ENCODE peak calls at places on chromosome 19, in six cellular contexts. A, O, R, L, K and U are unnamed samples.

GRCh38 chr19:3987619-3988371 is 2.5 kb upstream of the EEF2 start:
- DNase-seq in A (peak; percentile 76), O (peak; percentile 87), R (peak; percentile 90), L (peak; percentile 93), K (peak; percentile 94), U (peak; percentile 89)

GRCh38 chr19:21328402-21328801 is 808 bp downstream of the ZNF708 start:
- DNase-seq in A (no peak), O (no peak), R (peak; percentile 23), L (no peak), K (no peak), U (no peak)

GRCh38 chr19:11164879-11165406 is 9.4 kb upstream of the SPC24 start:
- DNase-seq in A (peak; percentile 61), O (peak; percentile 85), R (no peak), L (peak; percentile 65), K (peak; percentile 56), U (no peak)

GRCh38 chr19:44887648-44888047 is 3.4 kb upstream of the TOMM40 start:
- DNase-seq in A (no peak), O (no peak), R (no peak), L (no peak), K (no peak), U (no peak)

GRCh38 chr19:35879770-35880317 is 11.5 kb downstream of the APLP1 start:
- DNase-seq in A (peak; percentile 89), O (peak; percentile 92), R (peak; percentile 68), L (peak; percentile 89), K (peak; percentile 93), U (peak; percentile 81)

GRCh38 chr19:10677796-10678195 is 23.4 kb upstream of the QTRT1 start:
- DNase-seq in A (no peak), O (no peak), R (no peak), L (peak; percentile 82), K (no peak), U (no peak)

GRCh38 chr19:47035127-47035494 is 13.3 kb downstream of the TMEM160 start:
- DNase-seq in A (no peak), O (no peak), R (no peak), L (no peak), K (no peak), U (peak; percentile 11)

GRCh38 chr19:46913852-46914430 is 53.1 kb downstream of the ARHGAP35 start:
- DNase-seq in A (peak; percentile 49), O (no peak), R (peak; percentile 37), L (no peak), K (no peak), U (peak; percentile 27)

GRCh38 chr19:3365447-3366103 is 808 bp upstream of the NFIC start:
- DNase-seq in A (peak; percentile 66), O (peak; percentile 78), R (no peak), L (peak; percentile 67), K (peak; percentile 82), U (no peak)

GRCh38 chr19:44807652-44808462 is 1.0 kb upstream of the BCAM start:
- DNase-seq in A (peak; percentile 34), O (no peak), R (no peak), L (peak; percentile 59), K (peak; percentile 80), U (peak; percentile 19)

GRCh38 chr19:41709951-41710645 is 1.7 kb downstream of the CEACAM5 start:
- DNase-seq in A (no peak), O (no peak), R (no peak), L (peak; percentile 19), K (no peak), U (no peak)

GRCh38 chr19:10583021-10583776 is 3.9 kb downstream of the AP1M2 start:
- DNase-seq in A (no peak), O (no peak), R (no peak), L (no peak), K (no peak), U (no peak)

GRCh38 chr19:4737955-4738580 is 14.4 kb upstream of the DPP9 start:
- DNase-seq in A (no peak), O (no peak), R (no peak), L (no peak), K (no peak), U (no peak)

GRCh38 chr19:7921955-7922840 is 2.1 kb downstream of the SNAPC2 start:
- DNase-seq in A (no peak), O (peak; percentile 21), R (no peak), L (no peak), K (peak; percentile 49), U (no peak)

GRCh38 chr19:7507884-7508283 is 8.0 kb upstream of the ZNF358 start:
- DNase-seq in A (peak; percentile 80), O (peak; percentile 83), R (no peak), L (peak; percentile 80), K (peak; percentile 87), U (peak; percentile 77)

GRCh38 chr19:45526143-45526542 is 18.9 kb downstream of the VASP start:
- DNase-seq in A (peak; percentile 55), O (peak; percentile 71), R (no peak), L (peak; percentile 70), K (peak; percentile 73), U (peak; percentile 80)

GRCh38 chr19:40357655-40358054 is 9.2 kb downstream of the PLD3 start:
- DNase-seq in A (peak; percentile 54), O (no peak), R (no peak), L (no peak), K (no peak), U (no peak)

GRCh38 chr19:13275016-13275722 is 125.0 kb downstream of the IER2 start:
- DNase-seq in A (no peak), O (no peak), R (peak; percentile 22), L (no peak), K (no peak), U (no peak)

GRCh38 chr19:1066748-1067340 is at the start of gene ARHGAP45:
- DNase-seq in A (no peak), O (peak; percentile 43), R (peak; percentile 88), L (peak; percentile 60), K (peak; percentile 75), U (peak; percentile 51)

GRCh38 chr19:1068111-1069001 is 1.4 kb downstream of the ARHGAP45 start:
- DNase-seq in A (no peak), O (peak; percentile 42), R (peak; percentile 74), L (no peak), K (peak; percentile 76), U (no peak)

GRCh38 chr19:1069009-1069779 is 2.2 kb downstream of the ARHGAP45 start:
- DNase-seq in A (no peak), O (peak; percentile 67), R (peak; percentile 83), L (peak; percentile 74), K (peak; percentile 94), U (no peak)

GRCh38 chr19:1066251-1066747 is 668 bp upstream of the ARHGAP45 start:
- DNase-seq in A (no peak), O (no peak), R (no peak), L (no peak), K (peak; percentile 75), U (no peak)

DNA sequence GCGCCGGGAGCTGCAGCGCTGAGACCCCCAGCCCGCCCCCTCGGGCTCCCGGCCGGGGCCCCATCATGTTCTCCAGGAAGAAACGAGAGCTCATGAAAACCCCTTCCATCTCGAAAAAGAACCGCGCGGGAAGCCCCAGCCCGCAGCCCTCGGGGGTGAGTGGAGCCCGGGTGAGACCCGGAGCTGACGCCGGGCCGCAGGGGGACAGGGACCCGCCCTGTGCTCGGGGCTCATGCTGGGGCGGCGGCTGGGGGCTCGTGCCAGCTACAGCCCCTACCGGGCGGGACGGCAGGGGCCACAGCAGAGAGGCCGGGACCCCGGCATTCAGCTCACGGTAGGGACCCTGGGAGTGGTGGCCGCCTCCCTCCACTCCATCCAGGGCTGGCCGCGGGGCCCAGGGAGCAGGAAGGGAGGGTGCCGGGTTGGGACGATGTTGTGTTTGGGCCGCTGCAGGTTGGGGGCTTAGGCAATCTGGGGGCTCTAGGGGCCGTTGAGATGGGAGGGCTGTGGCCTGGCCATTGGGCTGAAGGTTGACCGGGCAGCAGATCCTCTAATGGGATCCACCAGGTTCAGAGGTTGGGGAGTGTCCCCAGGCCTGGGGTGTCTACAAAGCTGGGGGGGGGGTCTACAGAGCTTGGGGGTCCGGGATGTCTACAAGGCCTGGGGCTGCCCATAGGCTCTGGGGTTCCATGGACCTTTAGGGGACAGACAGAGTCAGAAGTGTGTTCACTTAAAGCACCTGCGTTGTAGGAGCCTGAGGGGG is 555 bp downstream of the ARHGAP45 start:
- DNase-seq in A (no peak), O (peak; percentile 20), R (peak; percentile 87), L (no peak), K (peak; percentile 48), U (no peak)
- H3K4me1 ChIP-seq in A (peaks cover 3% of the 10 kb centered on the region), O (peaks cover 23% of the 10 kb centered on the region), R (peaks cover 66% of the 10 kb centered on the region), L (peaks cover 54% of the 10 kb centered on the region), K (peaks cover 62% of the 10 kb centered on the region), U (no peaks in the 10 kb centered on the region)

GRCh38 chr19:2039082-2039958 is 11.7 kb downstream of the MKNK2 start:
- DNase-seq in A (no peak), O (peak; percentile 45), R (no peak), L (no peak), K (no peak), U (no peak)

GRCh38 chr19:2041686-2042484 is 9.2 kb downstream of the MKNK2 start:
- DNase-seq in A (peak; percentile 85), O (peak; percentile 98), R (peak; percentile 100), L (peak; percentile 99), K (peak; percentile 99), U (peak; percentile 98)

GRCh38 chr19:2041436-2041685 is 9.7 kb downstream of the MKNK2 start:
- DNase-seq in A (no peak), O (no peak), R (no peak), L (no peak), K (no peak), U (no peak)

GRCh38 chr19:2039959-2040646 is 10.9 kb downstream of the MKNK2 start:
- DNase-seq in A (no peak), O (no peak), R (no peak), L (no peak), K (no peak), U (no peak)

GRCh38 chr19:2040647-2041435 is 10.2 kb downstream of the MKNK2 start:
- DNase-seq in A (no peak), O (no peak), R (no peak), L (no peak), K (no peak), U (no peak)
- H3K4me1 ChIP-seq in A (peaks cover 14% of the 10 kb centered on the region), O (peaks cover 64% of the 10 kb centered on the region), R (peaks cover 52% of the 10 kb centered on the region), L (peaks cover 49% of the 10 kb centered on the region), K (peaks cover 58% of the 10 kb centered on the region), U (peaks cover 9% of the 10 kb centered on the region)

DNA sequence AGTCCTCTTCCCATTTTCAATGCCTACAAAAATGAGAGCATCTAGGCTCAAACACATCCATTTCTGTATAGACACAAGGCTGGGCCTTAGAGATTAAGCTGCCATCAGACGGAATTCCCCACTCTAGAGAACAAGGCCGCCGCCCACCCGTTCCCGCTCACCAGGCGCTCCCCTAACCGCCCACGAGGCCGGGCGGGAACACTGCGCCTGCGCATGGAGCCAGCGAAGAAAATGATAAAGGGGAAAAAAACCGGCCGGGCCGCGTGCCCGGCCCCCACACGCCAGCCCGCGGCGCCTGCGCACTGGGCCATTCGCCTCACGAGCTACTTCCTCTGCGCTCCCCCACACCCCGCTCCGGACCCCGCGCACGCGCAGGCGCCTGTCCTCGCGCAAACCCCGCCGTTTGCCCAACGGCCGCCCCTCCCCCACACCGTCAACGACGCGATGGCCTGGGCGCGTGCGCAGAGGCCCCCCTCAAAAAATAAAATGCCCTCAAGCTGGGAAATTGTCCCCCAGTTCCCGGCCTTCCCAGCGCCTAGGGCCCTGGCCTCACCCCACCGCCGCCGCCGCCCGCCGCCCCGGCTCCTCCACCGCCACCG is 540 bp downstream of the HNRNPL start:
- DNase-seq in A (peak; percentile 92), O (peak; percentile 98), R (peak; percentile 95), L (peak; percentile 97), K (peak; percentile 98), U (peak; percentile 93)
- H3K4me1 ChIP-seq in A (peaks cover 15% of the 10 kb centered on the region), O (peaks cover 50% of the 10 kb centered on the region), R (peaks cover 65% of the 10 kb centered on the region), L (peaks cover 42% of the 10 kb centered on the region), K (peaks cover 43% of the 10 kb centered on the region), U (peaks cover 2% of the 10 kb centered on the region)

DNA sequence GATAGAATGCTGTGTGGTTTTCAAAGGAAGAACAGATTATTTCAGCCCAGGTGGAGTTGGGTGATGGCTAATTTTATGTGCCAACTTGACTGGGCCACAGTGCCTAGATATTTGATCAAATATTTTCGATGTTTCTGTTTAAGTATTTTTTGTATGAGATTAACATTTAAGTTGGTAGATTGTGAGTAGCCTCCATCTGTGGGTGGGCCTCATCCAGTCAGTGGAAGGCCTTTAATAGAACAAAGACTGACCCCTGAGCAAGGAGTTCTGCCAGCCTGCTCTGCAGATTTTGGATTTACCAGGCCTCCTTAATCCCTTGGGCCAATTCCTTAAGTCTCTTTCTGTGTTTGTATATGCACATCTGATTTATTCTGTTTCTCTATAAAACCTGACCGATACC is 13.9 kb downstream of the LSM14A start:
- DNase-seq in A (no peak), O (no peak), R (no peak), L (no peak), K (no peak), U (no peak)
- H3K4me1 ChIP-seq in A (peaks cover 13% of the 10 kb centered on the region), O (peaks cover 69% of the 10 kb centered on the region), R (peaks cover 96% of the 10 kb centered on the region), L (peaks cover 48% of the 10 kb centered on the region), K (peaks cover 72% of the 10 kb centered on the region), U (no peaks in the 10 kb centered on the region)